ENCODE peak calls at places on chromosomes 4 and X, in eight cellular contexts. L is GM03348; P is T-helper 9 cell; H is activated naive CD8-positive, alpha-beta T cell treated with anti-CD3 and anti-CD28 coated beads for 36 hours; I is foreskin fibroblast; J is activated gamma-delta T cell treated with anti-CD3 and anti-CD28 coated beads, Interleukin-2, amount 50 U/mL, for 16 hours; W is WERI-Rb-1; Y is ELF-1. F is an unnamed sample.

GRCh38 chr4:87838207-87838606 is 5.4 kb downstream of the MEPE start:
- DNase-seq in H (no peak), L (peak; percentile 39), W (no peak), P (no peak), I (no peak), J (no peak), Y (no peak), F (no peak)

GRCh38 chr4:66704243-66704642 is 841.1 kb downstream of the CENPC start:
- DNase-seq in L (no peak), H (no peak), P (no peak), W (no peak), J (no peak), Y (no peak), I (no peak), F (no peak)

GRCh38 chr4:80839792-80840191 is 190.7 kb upstream of the BMP3 start:
- DNase-seq in P (no peak), W (no peak), Y (no peak), H (no peak), I (no peak), L (no peak), J (no peak), F (no peak)

GRCh38 chr4:98260047-98260578 is 1.1 kb upstream of the RAP1GDS1 start:
- DNase-seq in I (no peak), P (peak; percentile 13), L (peak; percentile 59), W (no peak), H (peak; percentile 36), Y (peak; percentile 85), J (no peak), F (peak; percentile 88)

GRCh38 chrX:27675493-27675892 is 85.3 kb downstream of the DCAF8L2 start:
- DNase-seq in I (no peak), H (no peak), L (no peak), W (no peak), P (no peak), J (no peak), Y (no peak), F (no peak)

GRCh38 chrX:70476934-70477733 is 32.5 kb downstream of the DLG3 start:
- DNase-seq in Y (peak; percentile 75), H (no peak), L (peak; percentile 17), J (no peak), P (no peak), I (peak; percentile 47), W (peak; percentile 79), F (peak; percentile 67)

GRCh38 chrX:100720301-100720700 is 11.6 kb downstream of the SYTL4 start:
- DNase-seq in H (no peak), Y (no peak), P (no peak), L (no peak), I (no peak), W (peak; percentile 17), J (no peak), F (peak; percentile 8)

GRCh38 chrX:12971282-12972003 is 3.5 kb upstream of the TMSB4X start:
- DNase-seq in Y (no peak), H (peak; percentile 44), L (no peak), J (no peak), I (no peak), P (no peak), W (no peak), F (no peak)

F was measured in left kidney.